ENCODE peak calls at places on chromosomes 4 and X, in nine cellular contexts. One of them, this sample, is unnamed.

GRCh38 chr4:4577359-4577875 is 35.6 kb upstream of the STX18 start:
- DNase-seq in NCI-H1092: no peak
- DNase-seq in activated CD4-positive, alpha-beta T cell treated with anti-CD3 and anti-CD28 coated beads, Interleukin-2, amount 10 ng/mL, durations not matched to agents 7 days and 5 days: no peak
- DNase-seq in H54: no peak
- DNase-seq in GM03348: no peak
- DNase-seq in mucosa of gallbladder: no peak
- DNase-seq in T-helper 1 cell: no peak
- DNase-seq in effector memory CD4-positive, alpha-beta T cell: no peak
- DNase-seq in HS-5: no peak
- DNase-seq in this sample: no peak

GRCh38 chr4:151484396-151485102 is 75.6 kb downstream of the FHIP1A start:
- DNase-seq in activated CD4-positive, alpha-beta T cell treated with anti-CD3 and anti-CD28 coated beads, Interleukin-2, amount 10 ng/mL, durations not matched to agents 7 days and 5 days: no peak
- DNase-seq in NCI-H1092: no peak
- DNase-seq in effector memory CD4-positive, alpha-beta T cell: no peak
- DNase-seq in mucosa of gallbladder: no peak
- DNase-seq in HS-5: peak
- DNase-seq in GM03348: peak
- DNase-seq in T-helper 1 cell: no peak
- DNase-seq in H54: peak
- DNase-seq in this sample: peak

GRCh38 chrX:65677954-65678469 is 10.6 kb downstream of the MSN start:
- DNase-seq in HS-5: peak
- DNase-seq in H54: peak
- DNase-seq in effector memory CD4-positive, alpha-beta T cell: no peak
- DNase-seq in GM03348: peak
- DNase-seq in NCI-H1092: no peak
- DNase-seq in activated CD4-positive, alpha-beta T cell treated with anti-CD3 and anti-CD28 coated beads, Interleukin-2, amount 10 ng/mL, durations not matched to agents 7 days and 5 days: no peak
- DNase-seq in T-helper 1 cell: no peak
- DNase-seq in mucosa of gallbladder: peak
- DNase-seq in this sample: peak

GRCh38 chrX:120308959-120309872 is 2.0 kb downstream of the TMEM255A start:
- DNase-seq in activated CD4-positive, alpha-beta T cell treated with anti-CD3 and anti-CD28 coated beads, Interleukin-2, amount 10 ng/mL, durations not matched to agents 7 days and 5 days: peak
- DNase-seq in T-helper 1 cell: peak
- DNase-seq in mucosa of gallbladder: peak
- DNase-seq in GM03348: peak
- DNase-seq in NCI-H1092: peak
- DNase-seq in HS-5: no peak
- DNase-seq in H54: no peak
- DNase-seq in effector memory CD4-positive, alpha-beta T cell: peak
- DNase-seq in this sample: no peak

GRCh38 chrX:110795645-110796510 is at the start of gene CHRDL1:
- DNase-seq in activated CD4-positive, alpha-beta T cell treated with anti-CD3 and anti-CD28 coated beads, Interleukin-2, amount 10 ng/mL, durations not matched to agents 7 days and 5 days: no peak
- DNase-seq in T-helper 1 cell: no peak
- DNase-seq in NCI-H1092: peak
- DNase-seq in H54: no peak
- DNase-seq in effector memory CD4-positive, alpha-beta T cell: no peak
- DNase-seq in GM03348: peak
- DNase-seq in HS-5: no peak
- DNase-seq in mucosa of gallbladder: peak
- DNase-seq in this sample: no peak

GRCh38 chr4:56530269-56531148 is 24.9 kb downstream of the ARL9 start:
- DNase-seq in NCI-H1092: peak
- DNase-seq in effector memory CD4-positive, alpha-beta T cell: peak
- DNase-seq in T-helper 1 cell: peak
- DNase-seq in HS-5: no peak
- DNase-seq in mucosa of gallbladder: peak
- DNase-seq in H54: peak
- DNase-seq in activated CD4-positive, alpha-beta T cell treated with anti-CD3 and anti-CD28 coated beads, Interleukin-2, amount 10 ng/mL, durations not matched to agents 7 days and 5 days: peak
- DNase-seq in GM03348: peak
- DNase-seq in this sample: peak

GRCh38 chrX:30373479-30373878 is 64.3 kb upstream of the NR0B1 start:
- DNase-seq in mucosa of gallbladder: no peak
- DNase-seq in H54: no peak
- DNase-seq in activated CD4-positive, alpha-beta T cell treated with anti-CD3 and anti-CD28 coated beads, Interleukin-2, amount 10 ng/mL, durations not matched to agents 7 days and 5 days: no peak
- DNase-seq in effector memory CD4-positive, alpha-beta T cell: no peak
- DNase-seq in NCI-H1092: no peak
- DNase-seq in HS-5: no peak
- DNase-seq in T-helper 1 cell: no peak
- DNase-seq in GM03348: no peak
- DNase-seq in this sample: no peak

GRCh38 chr4:24595662-24596061 is 11.3 kb upstream of the DHX15 start:
- DNase-seq in mucosa of gallbladder: no peak
- DNase-seq in effector memory CD4-positive, alpha-beta T cell: no peak
- DNase-seq in NCI-H1092: no peak
- DNase-seq in GM03348: no peak
- DNase-seq in H54: no peak
- DNase-seq in activated CD4-positive, alpha-beta T cell treated with anti-CD3 and anti-CD28 coated beads, Interleukin-2, amount 10 ng/mL, durations not matched to agents 7 days and 5 days: no peak
- DNase-seq in HS-5: no peak
- DNase-seq in T-helper 1 cell: no peak
- DNase-seq in this sample: no peak

GRCh38 chr4:102497986-102498385 is 3.2 kb upstream of the NFKB1 start:
- DNase-seq in T-helper 1 cell: no peak
- DNase-seq in NCI-H1092: no peak
- DNase-seq in mucosa of gallbladder: no peak
- DNase-seq in GM03348: no peak
- DNase-seq in H54: no peak
- DNase-seq in activated CD4-positive, alpha-beta T cell treated with anti-CD3 and anti-CD28 coated beads, Interleukin-2, amount 10 ng/mL, durations not matched to agents 7 days and 5 days: no peak
- DNase-seq in HS-5: no peak
- DNase-seq in effector memory CD4-positive, alpha-beta T cell: no peak
- DNase-seq in this sample: no peak

GRCh38 chr4:1505511-1506451 is 99.5 kb upstream of the NKX1-1 start:
- DNase-seq in T-helper 1 cell: no peak
- DNase-seq in HS-5: no peak
- DNase-seq in effector memory CD4-positive, alpha-beta T cell: no peak
- DNase-seq in mucosa of gallbladder: no peak
- DNase-seq in GM03348: no peak
- DNase-seq in activated CD4-positive, alpha-beta T cell treated with anti-CD3 and anti-CD28 coated beads, Interleukin-2, amount 10 ng/mL, durations not matched to agents 7 days and 5 days: no peak
- DNase-seq in NCI-H1092: no peak
- DNase-seq in H54: no peak
- DNase-seq in this sample: no peak

GRCh38 chrX:119389854-119390501 is 9.2 kb upstream of the SLC25A43 start:
- DNase-seq in mucosa of gallbladder: no peak
- DNase-seq in NCI-H1092: no peak
- DNase-seq in HS-5: no peak
- DNase-seq in effector memory CD4-positive, alpha-beta T cell: no peak
- DNase-seq in T-helper 1 cell: no peak
- DNase-seq in H54: no peak
- DNase-seq in activated CD4-positive, alpha-beta T cell treated with anti-CD3 and anti-CD28 coated beads, Interleukin-2, amount 10 ng/mL, durations not matched to agents 7 days and 5 days: no peak
- DNase-seq in GM03348: no peak
- DNase-seq in this sample: no peak

GRCh38 chr4:186158021-186158859 is 33.1 kb upstream of the CYP4V2 start:
- DNase-seq in NCI-H1092: no peak
- DNase-seq in mucosa of gallbladder: no peak
- DNase-seq in effector memory CD4-positive, alpha-beta T cell: no peak
- DNase-seq in HS-5: no peak
- DNase-seq in activated CD4-positive, alpha-beta T cell treated with anti-CD3 and anti-CD28 coated beads, Interleukin-2, amount 10 ng/mL, durations not matched to agents 7 days and 5 days: no peak
- DNase-seq in GM03348: no peak
- DNase-seq in T-helper 1 cell: no peak
- DNase-seq in H54: no peak
- DNase-seq in this sample: no peak

This sample was measured in non-pigmented ciliary epithelial cell.